ENCODE peak calls at places on chromosomes 3 and 15, in ten cellular contexts. One of them, this sample, is unnamed.

GRCh38 chr15:87687176-87687890 is 569.2 kb downstream of the NTRK3 start:
- DNase-seq in iPS-NIHi11: no peak
- DNase-seq in hypothalamus: no peak
- DNase-seq in activated CD8-positive, alpha-beta T cell treated with anti-CD3 and anti-CD28 coated beads, Interleukin-2, amount 10 ng/mL, durations not matched to agents 7 days and 5 days: no peak
- DNase-seq in NCI-H510A treated with DMSO at 0.1 percent for 48 hours: no peak
- DNase-seq in stimulated activated CD8-positive, alpha-beta memory T cell treated with anti-CD3 and anti-CD28 coated beads, Interleukin-12 subunit alpha, Interleukin-12 subunit beta, amount 100 ng/mL, for 1 hour: no peak
- DNase-seq in nephron progenitor cell: no peak
- DNase-seq in activated gamma-delta T cell: no peak
- DNase-seq in heart right ventricle: no peak
- DNase-seq in endothelial cell: no peak
- DNase-seq in this sample: no peak

GRCh38 chr3:141845407-141846049 is 30.9 kb upstream of the ATP1B3 start:
- DNase-seq in iPS-NIHi11: no peak
- DNase-seq in hypothalamus: no peak
- DNase-seq in activated CD8-positive, alpha-beta T cell treated with anti-CD3 and anti-CD28 coated beads, Interleukin-2, amount 10 ng/mL, durations not matched to agents 7 days and 5 days: peak
- DNase-seq in NCI-H510A treated with DMSO at 0.1 percent for 48 hours: no peak
- DNase-seq in stimulated activated CD8-positive, alpha-beta memory T cell treated with anti-CD3 and anti-CD28 coated beads, Interleukin-12 subunit alpha, Interleukin-12 subunit beta, amount 100 ng/mL, for 1 hour: no peak
- DNase-seq in nephron progenitor cell: peak
- DNase-seq in activated gamma-delta T cell: no peak
- DNase-seq in heart right ventricle: no peak
- DNase-seq in endothelial cell: peak
- DNase-seq in this sample: no peak

GRCh38 chr3:42660898-42661297 is 7.4 kb downstream of the ZBTB47 start:
- DNase-seq in iPS-NIHi11: peak
- DNase-seq in hypothalamus: no peak
- DNase-seq in activated CD8-positive, alpha-beta T cell treated with anti-CD3 and anti-CD28 coated beads, Interleukin-2, amount 10 ng/mL, durations not matched to agents 7 days and 5 days: no peak
- DNase-seq in NCI-H510A treated with DMSO at 0.1 percent for 48 hours: peak
- DNase-seq in stimulated activated CD8-positive, alpha-beta memory T cell treated with anti-CD3 and anti-CD28 coated beads, Interleukin-12 subunit alpha, Interleukin-12 subunit beta, amount 100 ng/mL, for 1 hour: no peak
- DNase-seq in nephron progenitor cell: no peak
- DNase-seq in activated gamma-delta T cell: no peak
- DNase-seq in heart right ventricle: no peak
- DNase-seq in endothelial cell: no peak
- DNase-seq in this sample: no peak

GRCh38 chr3:152287898-152288576 is 19.3 kb downstream of the MBNL1 start:
- DNase-seq in iPS-NIHi11: no peak
- DNase-seq in hypothalamus: no peak
- DNase-seq in activated CD8-positive, alpha-beta T cell treated with anti-CD3 and anti-CD28 coated beads, Interleukin-2, amount 10 ng/mL, durations not matched to agents 7 days and 5 days: no peak
- DNase-seq in NCI-H510A treated with DMSO at 0.1 percent for 48 hours: no peak
- DNase-seq in stimulated activated CD8-positive, alpha-beta memory T cell treated with anti-CD3 and anti-CD28 coated beads, Interleukin-12 subunit alpha, Interleukin-12 subunit beta, amount 100 ng/mL, for 1 hour: no peak
- DNase-seq in nephron progenitor cell: no peak
- DNase-seq in activated gamma-delta T cell: no peak
- DNase-seq in heart right ventricle: no peak
- DNase-seq in endothelial cell: no peak
- DNase-seq in this sample: no peak

GRCh38 chr3:156126467-156126866 is 6.1 kb downstream of the KCNAB1 start:
- DNase-seq in iPS-NIHi11: no peak
- DNase-seq in hypothalamus: no peak
- DNase-seq in activated CD8-positive, alpha-beta T cell treated with anti-CD3 and anti-CD28 coated beads, Interleukin-2, amount 10 ng/mL, durations not matched to agents 7 days and 5 days: no peak
- DNase-seq in NCI-H510A treated with DMSO at 0.1 percent for 48 hours: no peak
- DNase-seq in stimulated activated CD8-positive, alpha-beta memory T cell treated with anti-CD3 and anti-CD28 coated beads, Interleukin-12 subunit alpha, Interleukin-12 subunit beta, amount 100 ng/mL, for 1 hour: no peak
- DNase-seq in nephron progenitor cell: no peak
- DNase-seq in activated gamma-delta T cell: no peak
- DNase-seq in heart right ventricle: no peak
- DNase-seq in endothelial cell: no peak
- DNase-seq in this sample: no peak

GRCh38 chr3:8856721-8857120 is 87.3 kb upstream of the OXTR start:
- DNase-seq in iPS-NIHi11: no peak
- DNase-seq in hypothalamus: no peak
- DNase-seq in activated CD8-positive, alpha-beta T cell treated with anti-CD3 and anti-CD28 coated beads, Interleukin-2, amount 10 ng/mL, durations not matched to agents 7 days and 5 days: no peak
- DNase-seq in NCI-H510A treated with DMSO at 0.1 percent for 48 hours: no peak
- DNase-seq in stimulated activated CD8-positive, alpha-beta memory T cell treated with anti-CD3 and anti-CD28 coated beads, Interleukin-12 subunit alpha, Interleukin-12 subunit beta, amount 100 ng/mL, for 1 hour: no peak
- DNase-seq in nephron progenitor cell: no peak
- DNase-seq in activated gamma-delta T cell: no peak
- DNase-seq in heart right ventricle: no peak
- DNase-seq in endothelial cell: no peak
- DNase-seq in this sample: no peak

GRCh38 chr3:66722675-66723074 is 221.9 kb upstream of the LRIG1 start:
- DNase-seq in iPS-NIHi11: peak
- DNase-seq in hypothalamus: no peak
- DNase-seq in activated CD8-positive, alpha-beta T cell treated with anti-CD3 and anti-CD28 coated beads, Interleukin-2, amount 10 ng/mL, durations not matched to agents 7 days and 5 days: no peak
- DNase-seq in NCI-H510A treated with DMSO at 0.1 percent for 48 hours: no peak
- DNase-seq in stimulated activated CD8-positive, alpha-beta memory T cell treated with anti-CD3 and anti-CD28 coated beads, Interleukin-12 subunit alpha, Interleukin-12 subunit beta, amount 100 ng/mL, for 1 hour: no peak
- DNase-seq in nephron progenitor cell: no peak
- DNase-seq in activated gamma-delta T cell: no peak
- DNase-seq in heart right ventricle: peak
- DNase-seq in endothelial cell: no peak
- DNase-seq in this sample: no peak

GRCh38 chr3:30934208-30934550 is 39.7 kb upstream of the GADL1 start:
- DNase-seq in iPS-NIHi11: no peak
- DNase-seq in hypothalamus: no peak
- DNase-seq in activated CD8-positive, alpha-beta T cell treated with anti-CD3 and anti-CD28 coated beads, Interleukin-2, amount 10 ng/mL, durations not matched to agents 7 days and 5 days: no peak
- DNase-seq in NCI-H510A treated with DMSO at 0.1 percent for 48 hours: peak
- DNase-seq in stimulated activated CD8-positive, alpha-beta memory T cell treated with anti-CD3 and anti-CD28 coated beads, Interleukin-12 subunit alpha, Interleukin-12 subunit beta, amount 100 ng/mL, for 1 hour: no peak
- DNase-seq in nephron progenitor cell: no peak
- DNase-seq in activated gamma-delta T cell: no peak
- DNase-seq in heart right ventricle: no peak
- DNase-seq in endothelial cell: no peak
- DNase-seq in this sample: no peak

GRCh38 chr3:195123196-195123805 is 147.7 kb downstream of the XXYLT1 start:
- DNase-seq in iPS-NIHi11: peak
- DNase-seq in hypothalamus: no peak
- DNase-seq in activated CD8-positive, alpha-beta T cell treated with anti-CD3 and anti-CD28 coated beads, Interleukin-2, amount 10 ng/mL, durations not matched to agents 7 days and 5 days: no peak
- DNase-seq in NCI-H510A treated with DMSO at 0.1 percent for 48 hours: no peak
- DNase-seq in stimulated activated CD8-positive, alpha-beta memory T cell treated with anti-CD3 and anti-CD28 coated beads, Interleukin-12 subunit alpha, Interleukin-12 subunit beta, amount 100 ng/mL, for 1 hour: no peak
- DNase-seq in nephron progenitor cell: peak
- DNase-seq in activated gamma-delta T cell: no peak
- DNase-seq in heart right ventricle: no peak
- DNase-seq in endothelial cell: no peak
- DNase-seq in this sample: no peak

GRCh38 chr3:161672478-161672877 is 175.9 kb downstream of the OTOL1 start:
- DNase-seq in iPS-NIHi11: no peak
- DNase-seq in hypothalamus: no peak
- DNase-seq in activated CD8-positive, alpha-beta T cell treated with anti-CD3 and anti-CD28 coated beads, Interleukin-2, amount 10 ng/mL, durations not matched to agents 7 days and 5 days: no peak
- DNase-seq in NCI-H510A treated with DMSO at 0.1 percent for 48 hours: no peak
- DNase-seq in stimulated activated CD8-positive, alpha-beta memory T cell treated with anti-CD3 and anti-CD28 coated beads, Interleukin-12 subunit alpha, Interleukin-12 subunit beta, amount 100 ng/mL, for 1 hour: no peak
- DNase-seq in nephron progenitor cell: no peak
- DNase-seq in activated gamma-delta T cell: no peak
- DNase-seq in heart right ventricle: peak
- DNase-seq in endothelial cell: no peak
- DNase-seq in this sample: no peak

GRCh38 chr15:77634266-77634962 is 1.7 kb upstream of the LINGO1 start:
- DNase-seq in iPS-NIHi11: peak
- DNase-seq in hypothalamus: no peak
- DNase-seq in activated CD8-positive, alpha-beta T cell treated with anti-CD3 and anti-CD28 coated beads, Interleukin-2, amount 10 ng/mL, durations not matched to agents 7 days and 5 days: peak
- DNase-seq in NCI-H510A treated with DMSO at 0.1 percent for 48 hours: no peak
- DNase-seq in stimulated activated CD8-positive, alpha-beta memory T cell treated with anti-CD3 and anti-CD28 coated beads, Interleukin-12 subunit alpha, Interleukin-12 subunit beta, amount 100 ng/mL, for 1 hour: peak
- DNase-seq in nephron progenitor cell: peak
- DNase-seq in activated gamma-delta T cell: no peak
- DNase-seq in heart right ventricle: peak
- DNase-seq in endothelial cell: peak
- DNase-seq in this sample: peak

GRCh38 chr3:173501941-173502489 is 104.5 kb downstream of the NLGN1 start:
- DNase-seq in iPS-NIHi11: no peak
- DNase-seq in hypothalamus: no peak
- DNase-seq in activated CD8-positive, alpha-beta T cell treated with anti-CD3 and anti-CD28 coated beads, Interleukin-2, amount 10 ng/mL, durations not matched to agents 7 days and 5 days: no peak
- DNase-seq in NCI-H510A treated with DMSO at 0.1 percent for 48 hours: no peak
- DNase-seq in stimulated activated CD8-positive, alpha-beta memory T cell treated with anti-CD3 and anti-CD28 coated beads, Interleukin-12 subunit alpha, Interleukin-12 subunit beta, amount 100 ng/mL, for 1 hour: no peak
- DNase-seq in nephron progenitor cell: no peak
- DNase-seq in activated gamma-delta T cell: no peak
- DNase-seq in heart right ventricle: no peak
- DNase-seq in endothelial cell: no peak
- DNase-seq in this sample: no peak

GRCh38 chr15:44536298-44536961 is 517 bp upstream of the EIF3J start:
- DNase-seq in iPS-NIHi11: peak
- DNase-seq in hypothalamus: peak
- DNase-seq in activated CD8-positive, alpha-beta T cell treated with anti-CD3 and anti-CD28 coated beads, Interleukin-2, amount 10 ng/mL, durations not matched to agents 7 days and 5 days: no peak
- DNase-seq in NCI-H510A treated with DMSO at 0.1 percent for 48 hours: peak
- DNase-seq in stimulated activated CD8-positive, alpha-beta memory T cell treated with anti-CD3 and anti-CD28 coated beads, Interleukin-12 subunit alpha, Interleukin-12 subunit beta, amount 100 ng/mL, for 1 hour: no peak
- DNase-seq in nephron progenitor cell: peak
- DNase-seq in activated gamma-delta T cell: peak
- DNase-seq in heart right ventricle: peak
- DNase-seq in endothelial cell: peak
- DNase-seq in this sample: peak

GRCh38 chr3:136955813-136956212 is 2.0 kb upstream of the IL20RB start:
- DNase-seq in iPS-NIHi11: no peak
- DNase-seq in hypothalamus: no peak
- DNase-seq in activated CD8-positive, alpha-beta T cell treated with anti-CD3 and anti-CD28 coated beads, Interleukin-2, amount 10 ng/mL, durations not matched to agents 7 days and 5 days: no peak
- DNase-seq in NCI-H510A treated with DMSO at 0.1 percent for 48 hours: no peak
- DNase-seq in stimulated activated CD8-positive, alpha-beta memory T cell treated with anti-CD3 and anti-CD28 coated beads, Interleukin-12 subunit alpha, Interleukin-12 subunit beta, amount 100 ng/mL, for 1 hour: no peak
- DNase-seq in nephron progenitor cell: no peak
- DNase-seq in activated gamma-delta T cell: no peak
- DNase-seq in heart right ventricle: no peak
- DNase-seq in endothelial cell: no peak
- DNase-seq in this sample: no peak

GRCh38 chr15:54250351-54250750 is 272.1 kb downstream of the UNC13C start:
- DNase-seq in iPS-NIHi11: no peak
- DNase-seq in hypothalamus: no peak
- DNase-seq in activated CD8-positive, alpha-beta T cell treated with anti-CD3 and anti-CD28 coated beads, Interleukin-2, amount 10 ng/mL, durations not matched to agents 7 days and 5 days: no peak
- DNase-seq in NCI-H510A treated with DMSO at 0.1 percent for 48 hours: no peak
- DNase-seq in stimulated activated CD8-positive, alpha-beta memory T cell treated with anti-CD3 and anti-CD28 coated beads, Interleukin-12 subunit alpha, Interleukin-12 subunit beta, amount 100 ng/mL, for 1 hour: no peak
- DNase-seq in nephron progenitor cell: no peak
- DNase-seq in activated gamma-delta T cell: no peak
- DNase-seq in heart right ventricle: no peak
- DNase-seq in endothelial cell: no peak
- DNase-seq in this sample: no peak

GRCh38 chr3:187736418-187736871 is 8.8 kb downstream of the BCL6 start:
- DNase-seq in iPS-NIHi11: no peak
- DNase-seq in hypothalamus: no peak
- DNase-seq in activated CD8-positive, alpha-beta T cell treated with anti-CD3 and anti-CD28 coated beads, Interleukin-2, amount 10 ng/mL, durations not matched to agents 7 days and 5 days: peak
- DNase-seq in NCI-H510A treated with DMSO at 0.1 percent for 48 hours: no peak
- DNase-seq in stimulated activated CD8-positive, alpha-beta memory T cell treated with anti-CD3 and anti-CD28 coated beads, Interleukin-12 subunit alpha, Interleukin-12 subunit beta, amount 100 ng/mL, for 1 hour: no peak
- DNase-seq in nephron progenitor cell: no peak
- DNase-seq in activated gamma-delta T cell: no peak
- DNase-seq in heart right ventricle: peak
- DNase-seq in endothelial cell: no peak
- DNase-seq in this sample: no peak

GRCh38 chr15:99992611-99993231 is 259.5 kb upstream of the LYSMD4 start:
- DNase-seq in iPS-NIHi11: no peak
- DNase-seq in hypothalamus: no peak
- DNase-seq in activated CD8-positive, alpha-beta T cell treated with anti-CD3 and anti-CD28 coated beads, Interleukin-2, amount 10 ng/mL, durations not matched to agents 7 days and 5 days: no peak
- DNase-seq in NCI-H510A treated with DMSO at 0.1 percent for 48 hours: no peak
- DNase-seq in stimulated activated CD8-positive, alpha-beta memory T cell treated with anti-CD3 and anti-CD28 coated beads, Interleukin-12 subunit alpha, Interleukin-12 subunit beta, amount 100 ng/mL, for 1 hour: no peak
- DNase-seq in nephron progenitor cell: no peak
- DNase-seq in activated gamma-delta T cell: no peak
- DNase-seq in heart right ventricle: no peak
- DNase-seq in endothelial cell: no peak
- DNase-seq in this sample: no peak

GRCh38 chr15:59674501-59674900 is 14.6 kb downstream of the BNIP2 start:
- DNase-seq in iPS-NIHi11: no peak
- DNase-seq in hypothalamus: no peak
- DNase-seq in activated CD8-positive, alpha-beta T cell treated with anti-CD3 and anti-CD28 coated beads, Interleukin-2, amount 10 ng/mL, durations not matched to agents 7 days and 5 days: no peak
- DNase-seq in NCI-H510A treated with DMSO at 0.1 percent for 48 hours: no peak
- DNase-seq in stimulated activated CD8-positive, alpha-beta memory T cell treated with anti-CD3 and anti-CD28 coated beads, Interleukin-12 subunit alpha, Interleukin-12 subunit beta, amount 100 ng/mL, for 1 hour: no peak
- DNase-seq in nephron progenitor cell: no peak
- DNase-seq in activated gamma-delta T cell: no peak
- DNase-seq in heart right ventricle: no peak
- DNase-seq in endothelial cell: no peak
- DNase-seq in this sample: no peak

GRCh38 chr3:175763948-175764347 is 904.8 kb downstream of the NAALADL2 start:
- DNase-seq in iPS-NIHi11: no peak
- DNase-seq in hypothalamus: no peak
- DNase-seq in activated CD8-positive, alpha-beta T cell treated with anti-CD3 and anti-CD28 coated beads, Interleukin-2, amount 10 ng/mL, durations not matched to agents 7 days and 5 days: no peak
- DNase-seq in NCI-H510A treated with DMSO at 0.1 percent for 48 hours: no peak
- DNase-seq in stimulated activated CD8-positive, alpha-beta memory T cell treated with anti-CD3 and anti-CD28 coated beads, Interleukin-12 subunit alpha, Interleukin-12 subunit beta, amount 100 ng/mL, for 1 hour: no peak
- DNase-seq in nephron progenitor cell: no peak
- DNase-seq in activated gamma-delta T cell: no peak
- DNase-seq in heart right ventricle: no peak
- DNase-seq in endothelial cell: no peak
- DNase-seq in this sample: no peak

GRCh38 chr3:27723803-27724458 is 1.8 kb upstream of the EOMES start:
- DNase-seq in iPS-NIHi11: no peak
- DNase-seq in hypothalamus: no peak
- DNase-seq in activated CD8-positive, alpha-beta T cell treated with anti-CD3 and anti-CD28 coated beads, Interleukin-2, amount 10 ng/mL, durations not matched to agents 7 days and 5 days: no peak
- DNase-seq in NCI-H510A treated with DMSO at 0.1 percent for 48 hours: no peak
- DNase-seq in stimulated activated CD8-positive, alpha-beta memory T cell treated with anti-CD3 and anti-CD28 coated beads, Interleukin-12 subunit alpha, Interleukin-12 subunit beta, amount 100 ng/mL, for 1 hour: no peak
- DNase-seq in nephron progenitor cell: no peak
- DNase-seq in activated gamma-delta T cell: no peak
- DNase-seq in heart right ventricle: no peak
- DNase-seq in endothelial cell: no peak
- DNase-seq in this sample: no peak

GRCh38 chr15:38665586-38665985 is 101.0 kb upstream of the RASGRP1 start:
- DNase-seq in iPS-NIHi11: no peak
- DNase-seq in hypothalamus: no peak
- DNase-seq in activated CD8-positive, alpha-beta T cell treated with anti-CD3 and anti-CD28 coated beads, Interleukin-2, amount 10 ng/mL, durations not matched to agents 7 days and 5 days: no peak
- DNase-seq in NCI-H510A treated with DMSO at 0.1 percent for 48 hours: no peak
- DNase-seq in stimulated activated CD8-positive, alpha-beta memory T cell treated with anti-CD3 and anti-CD28 coated beads, Interleukin-12 subunit alpha, Interleukin-12 subunit beta, amount 100 ng/mL, for 1 hour: no peak
- DNase-seq in nephron progenitor cell: no peak
- DNase-seq in activated gamma-delta T cell: no peak
- DNase-seq in heart right ventricle: no peak
- DNase-seq in endothelial cell: no peak
- DNase-seq in this sample: no peak